ENCODE peak calls at places on chromosomes 3 and 15, in ten cellular contexts. E, A, Q, Z, M, K, B, L, R and O are unnamed samples.

GRCh38 chr3:87771338-87772059 is 287.3 kb downstream of the CGGBP1 start:
- DNase-seq in E (peak), A (peak), Q (peak), Z (no peak), M (no peak), K (peak), B (peak), L (peak), R (no peak), O (no peak)

GRCh38 chr15:99151156-99151555 is 46.3 kb downstream of the SYNM start:
- DNase-seq in E (no peak), A (no peak), Q (no peak), Z (no peak), M (no peak), K (no peak), B (no peak), L (no peak), R (no peak), O (no peak)

GRCh38 chr3:139657434-139657833 is 20.3 kb downstream of the NMNAT3 start:
- DNase-seq in E (no peak), A (no peak), Q (no peak), Z (no peak), M (no peak), K (no peak), B (no peak), L (no peak), R (no peak), O (no peak)

GRCh38 chr3:59821274-59821673 is 771.4 kb upstream of the CFAP20DC start:
- DNase-seq in E (no peak), A (no peak), Q (no peak), Z (no peak), M (no peak), K (no peak), B (no peak), L (no peak), R (peak), O (no peak)

GRCh38 chr3:71160800-71161546 is 422.6 kb downstream of the FOXP1 start:
- DNase-seq in E (no peak), A (no peak), Q (no peak), Z (no peak), M (no peak), K (peak), B (peak), L (no peak), R (peak), O (no peak)

GRCh38 chr15:74297867-74298266 is 61.7 kb downstream of the CCDC33 start:
- DNase-seq in E (no peak), A (no peak), Q (no peak), Z (no peak), M (no peak), K (no peak), B (no peak), L (no peak), R (no peak), O (no peak)

GRCh38 chr15:99704444-99704838 is 28.8 kb downstream of the LYSMD4 start:
- DNase-seq in E (peak), A (no peak), Q (peak), Z (peak), M (peak), K (peak), B (peak), L (peak), R (peak), O (no peak)

GRCh38 chr3:182135056-182135455 is 423.3 kb downstream of the SOX2 start:
- DNase-seq in E (no peak), A (no peak), Q (no peak), Z (no peak), M (no peak), K (no peak), B (no peak), L (no peak), R (no peak), O (no peak)

GRCh38 chr3:4988815-4989648 is 9.8 kb downstream of the BHLHE40 start:
- DNase-seq in E (no peak), A (no peak), Q (peak), Z (peak), M (no peak), K (no peak), B (peak), L (no peak), R (no peak), O (no peak)

GRCh38 chr15:50627351-50628055 is 59.1 kb downstream of the TRPM7 start:
- DNase-seq in E (no peak), A (no peak), Q (no peak), Z (no peak), M (no peak), K (no peak), B (peak), L (no peak), R (peak), O (no peak)

GRCh38 chr3:102979682-102980378 is 545.0 kb downstream of the ZPLD1 start:
- DNase-seq in E (no peak), A (no peak), Q (peak), Z (peak), M (peak), K (peak), B (peak), L (no peak), R (peak), O (no peak)

GRCh38 chr3:18556503-18556902 is 131.4 kb upstream of the SATB1 start:
- DNase-seq in E (no peak), A (no peak), Q (no peak), Z (no peak), M (no peak), K (no peak), B (peak), L (no peak), R (peak), O (no peak)

GRCh38 chr15:32688151-32688639 is 29.6 kb upstream of the GREM1 start:
- DNase-seq in E (no peak), A (no peak), Q (peak), Z (no peak), M (no peak), K (peak), B (peak), L (no peak), R (peak), O (no peak)

GRCh38 chr3:40232626-40233025 is 76.9 kb upstream of the EIF1B start:
- DNase-seq in E (no peak), A (no peak), Q (no peak), Z (no peak), M (no peak), K (no peak), B (no peak), L (no peak), R (no peak), O (no peak)

GRCh38 chr15:40092416-40093223 is 16.1 kb downstream of the BMF start:
- DNase-seq in E (no peak), A (peak), Q (no peak), Z (peak), M (no peak), K (no peak), B (peak), L (no peak), R (peak), O (peak)

GRCh38 chr3:72892870-72893269 is 5.0 kb downstream of the GXYLT2 start:
- DNase-seq in E (no peak), A (no peak), Q (peak), Z (no peak), M (no peak), K (peak), B (peak), L (peak), R (peak), O (no peak)

GRCh38 chr3:115233021-115233420 is 85.9 kb upstream of the ZBTB20 start:
- DNase-seq in E (no peak), A (no peak), Q (no peak), Z (no peak), M (no peak), K (no peak), B (peak), L (no peak), R (no peak), O (no peak)

GRCh38 chr3:50008931-50009330 is 69.0 kb downstream of the RBM6 start:
- DNase-seq in E (no peak), A (no peak), Q (peak), Z (no peak), M (no peak), K (peak), B (peak), L (no peak), R (peak), O (no peak)

GRCh38 chr15:79160211-79160610 is 69.6 kb upstream of the RASGRF1 start:
- DNase-seq in E (no peak), A (no peak), Q (no peak), Z (no peak), M (no peak), K (peak), B (peak), L (no peak), R (no peak), O (no peak)

GRCh38 chr3:64039273-64039672 is 16.0 kb upstream of the PSMD6 start:
- DNase-seq in E (no peak), A (no peak), Q (no peak), Z (no peak), M (no peak), K (no peak), B (no peak), L (no peak), R (no peak), O (no peak)

GRCh38 chr3:155217591-155217990 is 75.9 kb downstream of the STRIT1 start:
- DNase-seq in E (no peak), A (no peak), Q (no peak), Z (no peak), M (peak), K (peak), B (peak), L (no peak), R (peak), O (no peak)

GRCh38 chr3:152083058-152083457 is 185.7 kb upstream of the MBNL1 start:
- DNase-seq in E (no peak), A (no peak), Q (no peak), Z (no peak), M (no peak), K (no peak), B (no peak), L (no peak), R (no peak), O (no peak)

GRCh38 chr3:170811515-170811914 is 58.5 kb downstream of the RPL22L1 start:
- DNase-seq in E (no peak), A (no peak), Q (no peak), Z (peak), M (peak), K (peak), B (peak), L (no peak), R (peak), O (no peak)

GRCh38 chr3:170211668-170212067 is 10.6 kb upstream of the PRKCI start:
- DNase-seq in E (no peak), A (no peak), Q (no peak), Z (no peak), M (no peak), K (no peak), B (no peak), L (no peak), R (no peak), O (no peak)

GRCh38 chr3:130423064-130423463 is 77.6 kb downstream of the COL6A5 start:
- DNase-seq in E (no peak), A (no peak), Q (no peak), Z (no peak), M (no peak), K (no peak), B (no peak), L (no peak), R (no peak), O (no peak)

GRCh38 chr3:150308481-150308918 is 99.6 kb upstream of the TSC22D2 start:
- DNase-seq in E (no peak), A (peak), Q (no peak), Z (no peak), M (no peak), K (no peak), B (no peak), L (no peak), R (no peak), O (no peak)

GRCh38 chr15:75232826-75233503 is 25.2 kb upstream of the GOLGA6C start:
- DNase-seq in E (no peak), A (no peak), Q (no peak), Z (no peak), M (no peak), K (no peak), B (no peak), L (no peak), R (no peak), O (no peak)

GRCh38 chr15:52257734-52258062 is 37.9 kb downstream of the MYO5C start:
- DNase-seq in E (no peak), A (no peak), Q (no peak), Z (no peak), M (no peak), K (peak), B (peak), L (no peak), R (peak), O (no peak)

DNA sequence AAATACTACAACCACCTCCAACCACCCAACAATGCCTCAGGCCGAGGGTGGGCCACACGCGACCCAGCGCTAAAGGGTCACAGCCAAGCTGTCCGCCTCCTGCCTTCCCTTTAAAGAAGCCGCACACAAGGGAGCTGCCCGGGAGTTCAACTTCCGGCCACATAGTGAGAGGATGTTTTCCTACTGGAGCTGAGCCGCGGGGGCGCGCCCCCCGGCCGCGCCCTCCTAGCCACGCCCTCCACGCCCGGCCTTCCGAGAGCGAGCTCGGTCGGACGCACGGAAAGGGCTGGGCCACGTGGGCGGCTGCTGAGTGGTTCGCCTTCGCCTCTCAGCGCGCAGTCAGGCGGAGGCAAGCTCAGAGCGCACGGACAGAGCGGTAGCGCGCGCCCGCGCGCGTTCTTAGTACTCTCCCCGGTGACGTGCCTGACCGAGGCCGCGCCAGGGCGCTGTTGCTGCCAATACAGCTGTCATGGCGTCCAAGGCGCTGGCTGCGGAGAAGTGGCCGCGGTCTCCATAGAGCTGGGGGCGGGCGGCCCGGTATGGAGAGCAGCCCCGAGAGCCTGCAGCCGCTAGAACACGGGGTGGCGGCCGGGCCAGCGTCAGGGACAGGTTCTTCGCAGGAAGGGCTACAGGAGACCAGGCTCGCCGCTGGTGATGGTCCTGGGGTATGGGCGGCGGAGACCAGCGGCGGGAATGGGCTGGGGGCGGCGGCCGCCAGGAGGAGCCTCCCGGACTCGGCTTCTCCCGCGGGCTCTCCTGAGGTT is at the start of gene MINDY2:
- DNase-seq in E (peak), A (peak), Q (peak), Z (peak), M (peak), K (peak), B (peak), L (peak), R (peak), O (peak)
- TF ChIP-seq CTCF in E (peak), A (peak), Q (peak), Z (no peak), M (peak), K (peak), B (no peak), L (no peak), R (no peak), O (peak)

DNA sequence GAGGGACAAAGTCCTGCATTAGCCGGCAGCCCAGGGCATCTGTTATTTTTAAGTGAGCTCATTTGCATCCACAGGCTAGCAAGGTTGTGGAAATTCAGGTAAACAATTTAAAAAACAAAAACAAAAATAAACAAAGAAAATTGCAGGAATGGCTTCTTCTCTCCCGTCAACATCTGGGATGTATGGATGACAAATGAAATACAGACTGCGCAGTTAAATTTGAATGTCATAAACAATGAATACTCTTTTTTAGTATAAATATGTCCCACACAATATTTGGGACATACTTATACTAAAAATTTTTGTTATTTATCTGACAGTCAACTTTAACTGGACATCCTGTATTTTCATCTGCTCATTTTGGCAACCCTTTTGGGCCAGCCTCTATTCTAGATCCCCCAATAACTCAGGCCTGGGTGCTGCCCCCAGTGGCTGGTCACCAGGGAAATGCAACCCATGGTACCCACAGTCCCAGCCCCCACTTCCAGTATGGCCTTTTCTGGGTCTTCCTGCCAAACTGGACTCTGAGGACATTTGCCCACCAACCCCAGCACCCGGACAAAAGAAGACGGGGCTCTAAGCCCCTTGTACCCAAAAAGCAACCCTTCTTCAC is 12.7 kb downstream of the GRM2 start:
- DNase-seq in E (no peak), A (no peak), Q (no peak), Z (no peak), M (no peak), K (no peak), B (no peak), L (no peak), R (no peak), O (no peak)
- TF ChIP-seq CTCF in E (peak), A (peak), Q (no peak), Z (no peak), M (peak), K (no peak), B (no peak), L (peak), R (peak), O (peak)

DNA sequence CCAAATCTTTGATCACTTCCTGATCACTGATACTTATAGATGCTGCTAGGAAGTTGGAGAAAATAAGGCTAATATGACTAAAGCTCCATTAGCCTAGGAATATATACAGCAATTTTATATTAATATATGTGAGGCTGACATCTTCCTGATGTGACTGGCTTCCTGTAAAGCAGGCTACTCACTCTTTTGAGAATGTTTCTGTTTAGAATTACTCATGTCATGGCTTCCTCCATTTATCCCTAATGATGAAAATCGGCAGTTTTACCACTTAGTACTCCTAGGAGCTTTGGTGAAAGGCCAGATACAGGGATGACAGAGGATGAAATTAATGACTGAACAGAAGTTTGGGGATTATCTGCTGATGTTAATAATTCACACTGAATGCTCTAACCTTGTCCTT is 3.9 kb upstream of the MAP1A start:
- DNase-seq in E (no peak), A (no peak), Q (no peak), Z (no peak), M (no peak), K (no peak), B (peak), L (no peak), R (no peak), O (no peak)
- TF ChIP-seq CTCF in E (no peak), A (no peak), Q (no peak), Z (no peak), M (no peak), K (no peak), B (no peak), L (no peak), R (no peak), O (no peak)

GRCh38 chr15:49418811-49419210 is 4.2 kb upstream of the FGF7 start:
- DNase-seq in E (no peak), A (no peak), Q (no peak), Z (no peak), M (no peak), K (no peak), B (no peak), L (no peak), R (no peak), O (no peak)

GRCh38 chr15:49424954-49425353 is 1.9 kb downstream of the FGF7 start:
- DNase-seq in E (no peak), A (no peak), Q (no peak), Z (no peak), M (no peak), K (no peak), B (peak), L (no peak), R (no peak), O (no peak)

GRCh38 chr15:49423906-49424520 is 971 bp downstream of the FGF7 start:
- DNase-seq in E (no peak), A (no peak), Q (no peak), Z (no peak), M (no peak), K (no peak), B (peak), L (no peak), R (no peak), O (no peak)

GRCh38 chr15:49421991-49422390 is 1.1 kb upstream of the FGF7 start:
- DNase-seq in E (peak), A (no peak), Q (peak), Z (peak), M (peak), K (peak), B (peak), L (peak), R (peak), O (no peak)

DNA sequence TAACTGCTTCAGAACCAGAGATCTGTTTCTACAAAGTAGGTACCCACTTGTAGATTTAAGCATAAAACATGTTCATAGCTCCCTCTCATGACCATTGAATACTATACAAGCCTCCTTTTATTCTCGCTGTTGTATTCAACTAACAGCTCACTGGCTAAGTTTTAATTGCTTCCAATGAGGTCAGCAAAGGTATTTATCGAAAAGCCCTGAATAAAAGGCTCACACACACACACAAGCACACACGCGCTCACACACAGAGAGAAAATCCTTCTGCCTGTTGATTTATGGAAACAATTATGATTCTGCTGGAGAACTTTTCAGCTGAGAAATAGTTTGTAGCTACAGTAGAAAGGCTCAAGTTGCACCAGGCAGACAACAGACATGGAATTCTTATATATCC is at the start of gene FGF7:
- DNase-seq in E (no peak), A (no peak), Q (no peak), Z (no peak), M (no peak), K (no peak), B (peak), L (no peak), R (peak), O (no peak)
- TF ChIP-seq CTCF in E (no peak), A (no peak), Q (no peak), Z (no peak), M (no peak), K (no peak), B (peak), L (no peak), R (peak), O (no peak)

GRCh38 chr3:194967126-194968117 is 281.7 kb downstream of the FAM43A start:
- DNase-seq in E (no peak), A (no peak), Q (no peak), Z (no peak), M (no peak), K (no peak), B (peak), L (peak), R (no peak), O (peak)
- TF ChIP-seq CTCF in E (no peak), A (no peak), Q (no peak), Z (no peak), M (no peak), K (no peak), B (no peak), L (no peak), R (no peak), O (no peak)

GRCh38 chr15:68370768-68371151 is 61.2 kb downstream of the ITGA11 start:
- DNase-seq in E (no peak), A (no peak), Q (no peak), Z (no peak), M (no peak), K (no peak), B (no peak), L (no peak), R (peak), O (no peak)

GRCh38 chr15:68371160-68371559 is 60.8 kb downstream of the ITGA11 start:
- DNase-seq in E (no peak), A (no peak), Q (no peak), Z (no peak), M (no peak), K (no peak), B (no peak), L (no peak), R (no peak), O (no peak)

GRCh38 chr15:68373028-68373427 is 58.9 kb downstream of the ITGA11 start:
- DNase-seq in E (no peak), A (no peak), Q (no peak), Z (no peak), M (no peak), K (no peak), B (no peak), L (no peak), R (no peak), O (peak)

GRCh38 chr15:68371851-68372250 is 60.1 kb downstream of the ITGA11 start:
- DNase-seq in E (no peak), A (no peak), Q (no peak), Z (no peak), M (no peak), K (no peak), B (no peak), L (no peak), R (no peak), O (no peak)

GRCh38 chr15:68372291-68372811 is 59.6 kb downstream of the ITGA11 start:
- DNase-seq in E (no peak), A (no peak), Q (peak), Z (no peak), M (peak), K (peak), B (peak), L (peak), R (peak), O (peak)
- TF ChIP-seq CTCF in E (peak), A (peak), Q (peak), Z (no peak), M (peak), K (peak), B (peak), L (peak), R (peak), O (peak)